ENCODE peak calls at places on chromosomes 6 and 20, in six cellular contexts. R is HuH-7; S is CD8-positive, alpha-beta memory T cell; M is H54; T is left lung; X is cardiac muscle cell. E is an unnamed sample.
A peak's percentile ranks its signal among the peaks of the same experiment; 100 is the strongest.

GRCh38 chr20:31864521-31865400 is 5.6 kb downstream of the DUSP15 start:
- DNase-seq in S (no peak), X (no peak), M (no peak), T (no peak), R (no peak), E (no peak)

GRCh38 chr20:3710027-3710426 is 2.4 kb downstream of the SIGLEC1 start:
- DNase-seq in R (no peak), X (no peak), T (no peak), M (no peak), S (no peak), E (no peak)

GRCh38 chr6:127464881-127465459 is 5.8 kb upstream of the KIAA0408 start:
- DNase-seq in T (peak; percentile 78), R (peak; percentile 67), X (peak; percentile 77), M (no peak), S (peak; percentile 24), E (peak; percentile 62)

GRCh38 chr20:51122931-51123658 is 100.2 kb upstream of the KCNG1 start:
- DNase-seq in M (no peak), R (no peak), X (no peak), S (no peak), T (no peak), E (peak; percentile 29)

GRCh38 chr6:138517635-138518034 is 18.3 kb upstream of the NHSL1 start:
- DNase-seq in R (peak; percentile 58), M (no peak), S (peak; percentile 46), T (peak; percentile 48), X (no peak), E (peak; percentile 31)

GRCh38 chr6:26312501-26313390 is 52.3 kb upstream of the BTN3A2 start:
- DNase-seq in M (no peak), R (no peak), T (peak; percentile 75), S (peak; percentile 81), X (peak; percentile 75), E (peak; percentile 84)

GRCh38 chr20:22430746-22431168 is 153.6 kb downstream of the FOXA2 start:
- DNase-seq in M (no peak), S (no peak), R (peak; percentile 70), X (no peak), T (no peak), E (no peak)

GRCh38 chr6:25193147-25193864 is 85.9 kb upstream of the CARMIL1 start:
- DNase-seq in S (no peak), M (peak; percentile 27), T (no peak), X (no peak), R (no peak), E (no peak)

GRCh38 chr20:36663026-36663425 is 17.0 kb upstream of the SLA2 start:
- DNase-seq in X (no peak), M (no peak), T (no peak), S (no peak), R (no peak), E (no peak)

GRCh38 chr6:47729019-47729418 is 30.6 kb downstream of the ADGRF4 start:
- DNase-seq in S (no peak), R (no peak), M (peak; percentile 9), X (no peak), T (no peak), E (no peak)

GRCh38 chr6:37011656-37012378 is 6.4 kb downstream of the FGD2 start:
- DNase-seq in X (no peak), M (no peak), R (no peak), T (no peak), S (no peak), E (no peak)

GRCh38 chr20:56391596-56392281 is at the start of gene AURKA:
- DNase-seq in X (peak; percentile 10), M (no peak), R (no peak), T (no peak), S (no peak), E (no peak)

GRCh38 chr20:50020283-50020682 is 37.5 kb downstream of the SNAI1 start:
- DNase-seq in T (no peak), S (no peak), X (no peak), R (no peak), M (peak; percentile 76), E (no peak)

GRCh38 chr20:1802385-1803215 is 92.6 kb upstream of the SIRPA start:
- DNase-seq in T (peak; percentile 80), X (peak; percentile 78), M (peak; percentile 74), R (peak; percentile 91), S (no peak), E (peak; percentile 57)

GRCh38 chr6:3741477-3741871 is 10.0 kb downstream of the PXDC1 start:
- DNase-seq in X (no peak), M (no peak), T (no peak), S (no peak), R (no peak), E (no peak)

GRCh38 chr6:45310118-45310788 is 17.9 kb upstream of the RUNX2 start:
- DNase-seq in M (no peak), R (no peak), T (no peak), X (no peak), S (peak; percentile 34), E (no peak)

GRCh38 chr6:150142657-150143501 is at the start of gene PPP1R14C:
- DNase-seq in R (peak; percentile 66), S (peak; percentile 25), M (peak; percentile 19), T (peak; percentile 73), X (peak; percentile 85), E (no peak)

GRCh38 chr6:150590448-150590847 is 9.2 kb upstream of the PLEKHG1 start:
- DNase-seq in M (no peak), X (no peak), R (no peak), T (no peak), S (no peak), E (no peak)

E was measured in prostate gland.